ENCODE peak calls at places on chromosomes 7 and 10, in seven cellular contexts. S, L, Q, G, K, B and V are unnamed samples.

GRCh38 chr10:131121511-131122035 is 189.9 kb downstream of the TCERG1L start:
- DNase-seq in S (no peak), L (no peak), Q (no peak), G (no peak), K (no peak), B (no peak), V (no peak)

GRCh38 chr7:34493752-34494151 is 164.3 kb upstream of the NPSR1 start:
- DNase-seq in S (no peak), L (no peak), Q (no peak), G (no peak), K (no peak), B (no peak), V (no peak)

GRCh38 chr10:68598978-68599753 is 39.0 kb downstream of the TET1 start:
- DNase-seq in S (no peak), L (peak; percentile 44), Q (peak; percentile 32), G (peak; percentile 32), K (no peak), B (peak; percentile 57), V (no peak)

GRCh38 chr10:32269343-32270100 is 77.4 kb downstream of the EPC1 start:
- DNase-seq in S (no peak), L (no peak), Q (no peak), G (no peak), K (no peak), B (no peak), V (no peak)

GRCh38 chr10:71433116-71433982 is 36.6 kb downstream of the CDH23 start:
- DNase-seq in S (no peak), L (no peak), Q (no peak), G (no peak), K (no peak), B (peak; percentile 38), V (no peak)

GRCh38 chr7:34281260-34281659 is 375.9 kb downstream of the BMPER start:
- DNase-seq in S (no peak), L (no peak), Q (no peak), G (no peak), K (no peak), B (no peak), V (peak; percentile 13)

GRCh38 chr7:99679032-99679399 is 780 bp downstream of the CYP3A5 start:
- DNase-seq in S (no peak), L (no peak), Q (no peak), G (peak; percentile 78), K (peak; percentile 76), B (no peak), V (peak; percentile 69)

GRCh38 chr7:6648815-6649104 is 11.6 kb downstream of the ZNF316 start:
- DNase-seq in S (no peak), L (no peak), Q (no peak), G (no peak), K (no peak), B (no peak), V (no peak)

GRCh38 chr7:143487566-143487965 is 9.9 kb downstream of the TAS2R41 start:
- DNase-seq in S (no peak), L (peak; percentile 78), Q (peak; percentile 43), G (peak; percentile 59), K (no peak), B (no peak), V (no peak)

GRCh38 chr7:31494421-31494820 is 19.5 kb upstream of the ITPRID1 start:
- DNase-seq in S (no peak), L (no peak), Q (no peak), G (no peak), K (no peak), B (no peak), V (no peak)

GRCh38 chr10:22252801-22253577 is 35.2 kb upstream of the EBLN1 start:
- DNase-seq in S (no peak), L (peak; percentile 43), Q (peak; percentile 50), G (peak; percentile 28), K (no peak), B (peak; percentile 83), V (no peak)

GRCh38 chr10:116685807-116686206 is 56.6 kb downstream of the HSPA12A start:
- DNase-seq in S (no peak), L (no peak), Q (no peak), G (no peak), K (no peak), B (no peak), V (no peak)

GRCh38 chr10:132685121-132685891 is 100.6 kb downstream of the NKX6-2 start:
- DNase-seq in S (peak; percentile 84), L (peak; percentile 52), Q (no peak), G (peak; percentile 43), K (peak; percentile 87), B (no peak), V (peak; percentile 71)

GRCh38 chr10:86313621-86314041 is 53.0 kb downstream of the GRID1 start:
- DNase-seq in S (no peak), L (peak; percentile 14), Q (no peak), G (no peak), K (no peak), B (no peak), V (no peak)

GRCh38 chr10:92291610-92291859 is 568 bp downstream of the MARCHF5 start:
- DNase-seq in S (peak; percentile 8), L (no peak), Q (no peak), G (no peak), K (no peak), B (no peak), V (peak; percentile 42)

GRCh38 chr10:70913546-70914240 is 25.3 kb upstream of the PCBD1 start:
- DNase-seq in S (no peak), L (no peak), Q (no peak), G (no peak), K (no peak), B (no peak), V (no peak)

GRCh38 chr10:80583681-80584080 is 46.0 kb downstream of the SH2D4B start:
- DNase-seq in S (no peak), L (no peak), Q (no peak), G (peak; percentile 4), K (no peak), B (no peak), V (no peak)
- TF ChIP-seq CTCF in S (no peak), L (no peak), Q (no peak), G (no peak), K (no peak), B (no peak), V (no peak)

GRCh38 chr10:88459523-88459922 is 123.6 kb downstream of the RNLS start:
- DNase-seq in S (no peak), L (no peak), Q (no peak), G (no peak), K (no peak), B (no peak), V (no peak)

GRCh38 chr10:88455831-88456230 is 127.3 kb downstream of the RNLS start:
- DNase-seq in S (no peak), L (no peak), Q (no peak), G (no peak), K (no peak), B (no peak), V (no peak)

GRCh38 chr10:88458209-88458608 is 124.9 kb downstream of the RNLS start:
- DNase-seq in S (no peak), L (no peak), Q (no peak), G (no peak), K (no peak), B (no peak), V (no peak)

GRCh38 chr10:88457680-88458079 is 125.4 kb downstream of the RNLS start:
- DNase-seq in S (no peak), L (no peak), Q (no peak), G (no peak), K (no peak), B (no peak), V (no peak)

DNA sequence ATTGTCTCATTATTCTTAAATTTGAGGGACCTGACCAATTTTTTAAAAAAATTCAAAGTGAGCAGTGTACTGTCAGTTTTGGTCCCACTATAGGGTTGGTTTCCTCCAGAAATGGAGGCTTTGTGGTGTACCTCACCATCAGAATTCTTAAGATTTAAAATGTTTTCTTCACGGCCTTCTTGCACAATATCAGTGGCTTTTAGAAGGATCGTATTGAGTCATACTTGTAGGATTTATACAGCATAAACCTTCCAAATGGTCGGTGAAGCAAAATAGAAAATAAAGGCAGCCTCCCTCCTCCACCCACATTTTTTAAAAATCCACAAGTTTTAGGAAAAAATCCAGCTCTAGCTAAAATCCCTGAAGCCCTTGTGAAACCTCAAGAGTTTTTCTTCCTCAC is 126.4 kb downstream of the RNLS start:
- DNase-seq in S (peak; percentile 26), L (no peak), Q (no peak), G (no peak), K (no peak), B (no peak), V (peak; percentile 11)
- H3K27ac ChIP-seq in S (no peak overlapping the region), L (peak overlapping the region; percentile 37), Q (no peak overlapping the region), G (peak overlapping the region; percentile 17), K (no peak overlapping the region), B (no peak overlapping the region), V (no peak overlapping the region)

DNA sequence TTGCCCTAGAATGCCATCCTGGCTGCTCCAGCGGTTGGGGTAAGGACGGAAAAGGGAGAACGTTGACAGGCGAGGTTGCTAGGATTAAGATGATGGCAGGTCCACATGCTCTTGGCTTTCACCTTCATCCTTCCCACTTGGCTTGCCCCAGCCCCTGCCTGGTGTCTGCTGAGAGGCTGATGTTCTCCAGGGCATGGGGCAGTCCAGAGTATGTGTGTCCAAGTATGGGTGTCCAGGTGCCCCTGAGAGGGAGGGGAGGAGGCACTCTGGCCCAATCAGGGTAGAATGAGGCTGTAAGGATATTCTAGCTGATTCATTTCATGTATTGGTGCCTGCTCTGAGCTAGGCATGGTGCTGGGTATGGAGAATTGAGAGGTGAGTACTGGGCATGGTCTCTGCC is 12.6 kb downstream of the NEURL1 start:
- DNase-seq in S (no peak), L (no peak), Q (no peak), G (no peak), K (no peak), B (no peak), V (no peak)
- TF ChIP-seq CTCF in S (no peak), L (no peak), Q (no peak), G (no peak), K (no peak), B (no peak), V (no peak)

GRCh38 chr10:126186746-126187145 is 201.5 kb downstream of the ADAM12 start:
- DNase-seq in S (no peak), L (no peak), Q (no peak), G (no peak), K (no peak), B (no peak), V (no peak)
- H3K27ac ChIP-seq in S (no peak overlapping the region), L (no peak overlapping the region), Q (no peak overlapping the region), G (no peak overlapping the region), K (no peak overlapping the region), B (no peak overlapping the region), V (no peak overlapping the region)